ENCODE peak calls at places on chromosomes 6 and 20, in ten cellular contexts. R is RPMI7951; W is CD4-positive, alpha-beta T cell; E is NCI-H774; V is activated T-helper 1 cell treated with anti-CD3 and anti-CD28 coated beads, Interleukin-12 subunit alpha, Interleukin-12 subunit beta, Interleukin-2, Interleukin-4 antibody, amounts not matched to agents 30 ng/mL and 10 ng/mL and 1 ng/mL, durations not matched to agents 14 hours and 24 hours and 36 hours; K is substantia nigra; G is pons; C is aorta; Y is NK-92 treated with Interleukin-12 subunit alpha and Interleukin-12 subunit beta, amount 100 ng/mL, for 24 hours; U is A549. J is an unnamed sample.

GRCh38 chr6:47247227-47247797 is 62.4 kb downstream of the TNFRSF21 start:
- DNase-seq in R (no peak), W (no peak), E (peak; percentile 64), V (no peak), K (no peak), G (peak; percentile 73), C (no peak), Y (no peak), U (no peak), J (no peak)

GRCh38 chr6:137951064-137951597 is 84.1 kb downstream of the TNFAIP3 start:
- DNase-seq in R (no peak), W (no peak), E (no peak), V (no peak), K (no peak), G (peak; percentile 63), C (no peak), Y (no peak), U (no peak), J (no peak)

GRCh38 chr6:107334026-107334425 is 125.3 kb downstream of the PDSS2 start:
- DNase-seq in R (no peak), W (no peak), E (no peak), V (no peak), K (no peak), G (no peak), C (no peak), Y (no peak), U (no peak), J (no peak)

GRCh38 chr6:84445074-84445473 is 217.6 kb upstream of the CEP162 start:
- DNase-seq in R (no peak), W (no peak), E (no peak), V (no peak), K (no peak), G (no peak), C (no peak), Y (no peak), U (no peak), J (no peak)

GRCh38 chr6:11392778-11393507 is 144.6 kb upstream of the TMEM170B start:
- DNase-seq in R (peak; percentile 75), W (no peak), E (no peak), V (no peak), K (no peak), G (peak; percentile 39), C (peak; percentile 60), Y (no peak), U (peak; percentile 25), J (no peak)

GRCh38 chr6:37544530-37544929 is 44.8 kb upstream of the CCDC167 start:
- DNase-seq in R (no peak), W (no peak), E (no peak), V (no peak), K (no peak), G (no peak), C (no peak), Y (no peak), U (no peak), J (no peak)

GRCh38 chr6:52543729-52544324 is 33.0 kb downstream of the TRAM2 start:
- DNase-seq in R (peak; percentile 64), W (no peak), E (no peak), V (no peak), K (no peak), G (no peak), C (no peak), Y (no peak), U (no peak), J (no peak)

GRCh38 chr6:104404377-104404776 is 455.3 kb downstream of the HACE1 start:
- DNase-seq in R (no peak), W (no peak), E (no peak), V (no peak), K (no peak), G (peak; percentile 38), C (no peak), Y (no peak), U (no peak), J (no peak)

GRCh38 chr6:28948782-28949486 is 25.1 kb upstream of the TRIM27 start:
- DNase-seq in R (no peak), W (no peak), E (no peak), V (no peak), K (no peak), G (no peak), C (no peak), Y (no peak), U (no peak), J (no peak)

GRCh38 chr20:1863296-1863695 is 31.9 kb upstream of the SIRPA start:
- DNase-seq in R (peak; percentile 39), W (no peak), E (no peak), V (no peak), K (no peak), G (no peak), C (no peak), Y (no peak), U (no peak), J (peak; percentile 28)

GRCh38 chr20:36726168-36726567 is 19.7 kb downstream of the NDRG3 start:
- DNase-seq in R (no peak), W (no peak), E (no peak), V (no peak), K (no peak), G (no peak), C (no peak), Y (no peak), U (no peak), J (no peak)

GRCh38 chr20:46331612-46332361 is 23.5 kb upstream of the CDH22 start:
- DNase-seq in R (no peak), W (no peak), E (no peak), V (no peak), K (no peak), G (no peak), C (no peak), Y (no peak), U (no peak), J (no peak)

GRCh38 chr6:138263963-138264362 is 45.7 kb upstream of the PBOV1 start:
- DNase-seq in R (no peak), W (no peak), E (no peak), V (no peak), K (no peak), G (peak; percentile 57), C (no peak), Y (no peak), U (no peak), J (no peak)

GRCh38 chr6:114301596-114302219 is 41.1 kb downstream of the HS3ST5 start:
- DNase-seq in R (no peak), W (no peak), E (no peak), V (no peak), K (no peak), G (no peak), C (no peak), Y (no peak), U (no peak), J (no peak)

GRCh38 chr6:15960740-15961629 is 167.9 kb upstream of the MYLIP start:
- DNase-seq in R (no peak), W (no peak), E (no peak), V (no peak), K (no peak), G (no peak), C (peak; percentile 57), Y (no peak), U (no peak), J (no peak)

GRCh38 chr6:15038013-15038791 is 207.7 kb upstream of the JARID2 start:
- DNase-seq in R (no peak), W (no peak), E (no peak), V (no peak), K (no peak), G (no peak), C (no peak), Y (no peak), U (no peak), J (no peak)

GRCh38 chr6:134814076-134814709 is 135.7 kb downstream of the ALDH8A1 start:
- DNase-seq in R (peak; percentile 84), W (no peak), E (no peak), V (no peak), K (no peak), G (no peak), C (no peak), Y (no peak), U (no peak), J (peak; percentile 57)

GRCh38 chr20:14235355-14235754 is 102.1 kb downstream of the FLRT3 start:
- DNase-seq in R (no peak), W (no peak), E (no peak), V (no peak), K (no peak), G (no peak), C (no peak), Y (no peak), U (no peak), J (peak; percentile 89)

GRCh38 chr6:169452117-169452868 is 198.6 kb upstream of the THBS2 start:
- DNase-seq in R (no peak), W (no peak), E (no peak), V (no peak), K (no peak), G (peak; percentile 31), C (peak; percentile 88), Y (no peak), U (no peak), J (peak; percentile 94)

GRCh38 chr6:36268478-36269248 is 1.2 kb upstream of the PNPLA1 start:
- DNase-seq in R (peak; percentile 9), W (no peak), E (no peak), V (no peak), K (no peak), G (no peak), C (no peak), Y (no peak), U (no peak), J (peak; percentile 33)

J was measured in fibroblast of lung.